ENCODE peak calls at places on chromosomes 4 and X, in four cellular contexts. One of them, this sample, is unnamed.

GRCh38 chrX:3299626-3300025 is 46.8 kb downstream of the MXRA5 start:
- DNase-seq in OCI-LY7: no peak
- DNase-seq in heart left ventricle: no peak
- DNase-seq in RWPE2: no peak
- DNase-seq in this sample: no peak

GRCh38 chr4:1204286-1204827 is 32.0 kb upstream of the SPON2 start:
- DNase-seq in heart left ventricle: no peak
- DNase-seq in RWPE2: no peak
- DNase-seq in OCI-LY7: no peak
- DNase-seq in this sample: no peak

GRCh38 chrX:43474321-43474720 is 181.8 kb upstream of the MAOA start:
- DNase-seq in OCI-LY7: no peak
- DNase-seq in heart left ventricle: no peak
- DNase-seq in RWPE2: no peak
- DNase-seq in this sample: no peak

GRCh38 chrX:10011991-10012390 is 44.8 kb downstream of the CLDN34 start:
- DNase-seq in heart left ventricle: no peak
- DNase-seq in RWPE2: no peak
- DNase-seq in OCI-LY7: no peak
- DNase-seq in this sample: no peak

GRCh38 chr4:92163348-92163747 is 140.4 kb upstream of the GRID2 start:
- DNase-seq in heart left ventricle: no peak
- DNase-seq in RWPE2: no peak
- DNase-seq in OCI-LY7: peak; percentile 14
- DNase-seq in this sample: no peak

GRCh38 chrX:136397001-136397400 is 90.7 kb upstream of the BRS3 start:
- DNase-seq in heart left ventricle: no peak
- DNase-seq in RWPE2: no peak
- DNase-seq in OCI-LY7: no peak
- DNase-seq in this sample: no peak

GRCh38 chrX:22300130-22300529 is 27.4 kb downstream of the CBLL2 start:
- DNase-seq in OCI-LY7: no peak
- DNase-seq in RWPE2: no peak
- DNase-seq in heart left ventricle: peak; percentile 47
- DNase-seq in this sample: no peak

GRCh38 chr4:130147618-130148017 is 1051.7 kb downstream of the C4orf33 start:
- DNase-seq in heart left ventricle: no peak
- DNase-seq in OCI-LY7: no peak
- DNase-seq in RWPE2: no peak
- DNase-seq in this sample: no peak

GRCh38 chr4:25213327-25213979 is 20.4 kb upstream of the PI4K2B start:
- DNase-seq in heart left ventricle: no peak
- DNase-seq in RWPE2: no peak
- DNase-seq in OCI-LY7: no peak
- DNase-seq in this sample: no peak

DNA sequence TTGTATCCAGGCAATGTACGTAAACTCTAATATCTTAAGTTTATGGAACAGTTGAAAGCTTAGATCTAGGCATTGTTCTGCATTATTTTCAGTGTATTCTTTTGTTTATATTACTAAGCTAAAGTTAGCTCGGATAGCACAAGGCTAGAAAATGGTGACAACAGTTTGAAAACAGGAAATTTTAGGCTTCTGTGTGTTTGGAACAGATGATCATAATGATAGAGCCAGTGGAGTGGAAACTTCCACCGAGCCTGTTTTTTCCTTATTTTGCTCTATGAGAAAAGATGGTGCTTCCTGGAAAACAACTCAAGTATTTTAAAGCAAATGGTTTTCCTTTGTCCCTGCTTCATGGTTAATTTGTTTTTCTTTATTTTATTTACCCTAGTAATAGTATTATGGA is 70.8 kb downstream of the GAB1 start:
- DNase-seq in OCI-LY7: peak; percentile 41
- DNase-seq in RWPE2: no peak
- DNase-seq in heart left ventricle: no peak
- DNase-seq in this sample: no peak
- H3K27ac ChIP-seq in OCI-LY7: peak overlapping the region; percentile 97
- H3K27ac ChIP-seq in RWPE2: no peak overlapping the region
- H3K27ac ChIP-seq in heart left ventricle: peak overlapping the region; percentile 52
- H3K27ac ChIP-seq in this sample: peak overlapping the region; percentile 91

GRCh38 chr4:73989031-73989430 is 1.0 kb upstream of the PPBP start:
- DNase-seq in RWPE2: no peak
- DNase-seq in OCI-LY7: no peak
- DNase-seq in heart left ventricle: no peak
- DNase-seq in this sample: no peak
- H3K27ac ChIP-seq in RWPE2: no peak overlapping the region
- H3K27ac ChIP-seq in OCI-LY7: no peak overlapping the region
- H3K27ac ChIP-seq in heart left ventricle: no peak overlapping the region
- H3K27ac ChIP-seq in this sample: no peak overlapping the region

GRCh38 chr4:164872481-164872880 is 4.5 kb upstream of the APELA start:
- DNase-seq in OCI-LY7: no peak
- DNase-seq in RWPE2: no peak
- DNase-seq in heart left ventricle: no peak
- DNase-seq in this sample: no peak
- H3K27ac ChIP-seq in OCI-LY7: no peak overlapping the region
- H3K27ac ChIP-seq in RWPE2: no peak overlapping the region
- H3K27ac ChIP-seq in heart left ventricle: no peak overlapping the region
- H3K27ac ChIP-seq in this sample: no peak overlapping the region

DNA sequence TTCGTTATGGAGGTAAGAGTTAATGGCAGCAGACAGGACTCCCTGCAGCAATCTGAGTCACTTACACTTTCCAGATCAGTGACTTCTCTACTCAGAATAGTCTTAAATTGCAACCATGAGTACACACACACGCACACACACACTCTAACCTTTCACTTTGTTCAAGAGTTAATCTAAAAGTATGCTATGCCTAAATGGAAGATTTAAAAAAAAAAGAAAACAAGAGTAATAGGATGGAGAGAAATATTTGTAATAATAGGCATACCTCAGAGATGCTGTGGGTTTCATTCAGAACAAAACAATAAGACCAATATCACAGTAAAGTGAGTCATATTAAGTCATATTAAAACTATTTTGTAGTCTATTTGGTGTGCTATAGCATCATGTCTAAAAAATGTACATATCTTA is 969.1 kb upstream of the PCDH10 start:
- DNase-seq in OCI-LY7: no peak
- DNase-seq in RWPE2: no peak
- DNase-seq in heart left ventricle: no peak
- DNase-seq in this sample: no peak
- H3K27ac ChIP-seq in OCI-LY7: no peak overlapping the region
- H3K27ac ChIP-seq in RWPE2: peak overlapping the region; percentile 45
- H3K27ac ChIP-seq in heart left ventricle: no peak overlapping the region
- H3K27ac ChIP-seq in this sample: no peak overlapping the region

DNA sequence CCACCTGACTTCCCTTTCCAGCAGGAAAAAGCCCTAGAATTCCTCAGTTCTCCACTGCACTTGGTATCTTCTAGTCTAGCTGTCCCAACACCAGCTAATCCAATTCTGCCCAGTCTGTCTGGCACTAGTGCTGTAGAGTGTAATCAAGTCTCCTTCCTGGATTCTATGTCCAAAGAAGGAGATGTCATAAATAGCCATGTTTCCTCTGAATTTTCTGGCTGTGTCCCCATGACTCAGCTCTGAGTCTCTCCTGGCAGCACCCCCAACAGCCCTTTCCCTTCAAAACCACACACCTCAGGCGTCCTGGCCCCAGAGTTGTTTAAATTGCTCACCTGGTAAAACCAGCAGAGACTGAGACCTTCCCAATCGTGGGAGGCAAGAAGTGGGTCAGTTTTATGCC is 197.2 kb downstream of the GRXCR1 start:
- DNase-seq in heart left ventricle: no peak
- DNase-seq in RWPE2: peak; percentile 55
- DNase-seq in OCI-LY7: no peak
- DNase-seq in this sample: no peak
- H3K27ac ChIP-seq in heart left ventricle: no peak overlapping the region
- H3K27ac ChIP-seq in RWPE2: no peak overlapping the region
- H3K27ac ChIP-seq in OCI-LY7: no peak overlapping the region
- H3K27ac ChIP-seq in this sample: no peak overlapping the region

GRCh38 chr4:38859501-38859900 is 2.9 kb upstream of the TLR6 start:
- DNase-seq in heart left ventricle: no peak
- DNase-seq in OCI-LY7: no peak
- DNase-seq in RWPE2: no peak
- DNase-seq in this sample: no peak
- H3K27ac ChIP-seq in heart left ventricle: no peak overlapping the region
- H3K27ac ChIP-seq in OCI-LY7: no peak overlapping the region
- H3K27ac ChIP-seq in RWPE2: no peak overlapping the region
- H3K27ac ChIP-seq in this sample: no peak overlapping the region

GRCh38 chrX:153766871-153767673 is 3.0 kb downstream of the PLXNB3 start:
- DNase-seq in heart left ventricle: peak; percentile 18
- DNase-seq in OCI-LY7: no peak
- DNase-seq in RWPE2: peak; percentile 43
- DNase-seq in this sample: no peak

GRCh38 chrX:153764786-153765137 is 713 bp downstream of the PLXNB3 start:
- DNase-seq in RWPE2: no peak
- DNase-seq in heart left ventricle: peak; percentile 23
- DNase-seq in OCI-LY7: no peak
- DNase-seq in this sample: no peak

GRCh38 chrX:153766098-153766817 is 2.2 kb downstream of the PLXNB3 start:
- DNase-seq in OCI-LY7: peak; percentile 56
- DNase-seq in RWPE2: peak; percentile 56
- DNase-seq in heart left ventricle: peak; percentile 23
- DNase-seq in this sample: no peak

GRCh38 chrX:153763989-153764755 is at the start of gene PLXNB3:
- DNase-seq in heart left ventricle: peak; percentile 75
- DNase-seq in RWPE2: peak; percentile 87
- DNase-seq in OCI-LY7: peak; percentile 64
- DNase-seq in this sample: no peak

GRCh38 chrX:153765138-153766079 is 1.4 kb downstream of the PLXNB3 start:
- DNase-seq in heart left ventricle: peak; percentile 49
- DNase-seq in RWPE2: peak; percentile 33
- DNase-seq in OCI-LY7: no peak
- DNase-seq in this sample: peak; percentile 90
- H3K27ac ChIP-seq in heart left ventricle: peak overlapping the region; percentile 81
- H3K27ac ChIP-seq in RWPE2: peak overlapping the region; percentile 75
- H3K27ac ChIP-seq in OCI-LY7: no peak overlapping the region
- H3K27ac ChIP-seq in this sample: peak overlapping the region; percentile 98

GRCh38 chrX:54230440-54231148 is 47.5 kb upstream of the FAM120C start:
- DNase-seq in heart left ventricle: no peak
- DNase-seq in RWPE2: no peak
- DNase-seq in OCI-LY7: no peak
- DNase-seq in this sample: no peak
- H3K27ac ChIP-seq in heart left ventricle: no peak overlapping the region
- H3K27ac ChIP-seq in RWPE2: no peak overlapping the region
- H3K27ac ChIP-seq in OCI-LY7: no peak overlapping the region
- H3K27ac ChIP-seq in this sample: no peak overlapping the region

DNA sequence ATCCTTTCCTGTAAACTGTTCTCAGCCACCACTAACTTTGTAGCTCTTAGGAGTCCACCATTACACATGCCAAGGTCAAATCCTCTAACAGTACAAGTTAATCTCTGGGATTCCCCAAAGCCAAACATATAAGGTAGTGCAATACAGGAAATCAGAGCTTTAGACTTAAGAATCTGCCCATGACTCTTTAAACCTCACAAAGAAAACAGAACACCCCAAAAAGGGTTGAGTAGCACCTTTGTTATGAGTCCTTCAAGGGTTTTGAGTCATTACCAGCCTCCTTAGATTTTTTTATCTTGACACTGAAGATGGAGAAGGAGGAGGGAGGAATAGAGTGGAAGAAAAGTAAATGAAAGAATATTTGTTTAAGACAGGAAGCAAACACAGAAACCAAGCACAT is 243.9 kb upstream of the SPANXN1 start:
- DNase-seq in heart left ventricle: no peak
- DNase-seq in OCI-LY7: no peak
- DNase-seq in RWPE2: no peak
- DNase-seq in this sample: no peak
- H3K27ac ChIP-seq in heart left ventricle: no peak overlapping the region
- H3K27ac ChIP-seq in OCI-LY7: no peak overlapping the region
- H3K27ac ChIP-seq in RWPE2: no peak overlapping the region
- H3K27ac ChIP-seq in this sample: no peak overlapping the region